ENCODE peak calls at places on chromosomes 6 and 20, in five cellular contexts. One of them, this sample, is unnamed.
A peak's percentile ranks its signal among the peaks of the same experiment; 100 is the strongest.

GRCh38 chr6:143701343-143702234 is 23.8 kb downstream of the PHACTR2 start:
- DNase-seq in K562: no peak
- DNase-seq in GM12878: no peak
- DNase-seq in HepG2: no peak
- DNase-seq in HCT116: no peak
- DNase-seq in this sample: no peak

GRCh38 chr6:169132361-169132895 is 121.2 kb downstream of the THBS2 start:
- DNase-seq in GM12878: no peak
- DNase-seq in K562: no peak
- DNase-seq in HCT116: no peak
- DNase-seq in HepG2: no peak
- DNase-seq in this sample: no peak

GRCh38 chr6:92589970-92590369 is 829.4 kb downstream of the EPHA7 start:
- DNase-seq in HepG2: no peak
- DNase-seq in K562: no peak
- DNase-seq in HCT116: no peak
- DNase-seq in GM12878: no peak
- DNase-seq in this sample: no peak

GRCh38 chr20:58839991-58840747 is 10.5 kb downstream of the GNAS-AS1 start:
- DNase-seq in K562: no peak
- DNase-seq in HepG2: no peak
- DNase-seq in GM12878: no peak
- DNase-seq in HCT116: no peak
- DNase-seq in this sample: peak; percentile 45

GRCh38 chr6:21808045-21808470 is 214.5 kb downstream of the SOX4 start:
- DNase-seq in K562: no peak
- DNase-seq in GM12878: no peak
- DNase-seq in HepG2: no peak
- DNase-seq in HCT116: no peak
- DNase-seq in this sample: no peak

GRCh38 chr6:160861824-160862223 is 129.7 kb upstream of the MAP3K4 start:
- DNase-seq in GM12878: no peak
- DNase-seq in HepG2: no peak
- DNase-seq in HCT116: no peak
- DNase-seq in K562: no peak
- DNase-seq in this sample: no peak

GRCh38 chr20:11430652-11431051 is 487.0 kb upstream of the BTBD3 start:
- DNase-seq in HCT116: no peak
- DNase-seq in K562: no peak
- DNase-seq in HepG2: no peak
- DNase-seq in GM12878: no peak
- DNase-seq in this sample: no peak

GRCh38 chr6:41655706-41656668 is 17.7 kb downstream of the MDFI start:
- DNase-seq in GM12878: no peak
- DNase-seq in HCT116: no peak
- DNase-seq in HepG2: no peak
- DNase-seq in K562: no peak
- DNase-seq in this sample: no peak

GRCh38 chr20:43749734-43750294 is 23.0 kb upstream of the GTSF1L start:
- DNase-seq in HepG2: peak; percentile 48
- DNase-seq in HCT116: peak; percentile 29
- DNase-seq in K562: peak; percentile 85
- DNase-seq in GM12878: peak; percentile 13
- DNase-seq in this sample: peak; percentile 75

GRCh38 chr20:64041781-64042771 is 6.1 kb downstream of the C20orf204 start:
- DNase-seq in HCT116: no peak
- DNase-seq in HepG2: no peak
- DNase-seq in K562: peak; percentile 58
- DNase-seq in GM12878: no peak
- DNase-seq in this sample: no peak

GRCh38 chr20:37042986-37043972 is 52.5 kb downstream of the RBL1 start:
- DNase-seq in HepG2: no peak
- DNase-seq in GM12878: peak; percentile 70
- DNase-seq in HCT116: no peak
- DNase-seq in K562: no peak
- DNase-seq in this sample: no peak

GRCh38 chr6:18551228-18551627 is 164.1 kb downstream of the RNF144B start:
- DNase-seq in GM12878: no peak
- DNase-seq in K562: no peak
- DNase-seq in HCT116: no peak
- DNase-seq in HepG2: no peak
- DNase-seq in this sample: no peak

GRCh38 chr6:24640166-24640565 is 5.8 kb downstream of the KIAA0319 start:
- DNase-seq in K562: no peak
- DNase-seq in HepG2: no peak
- DNase-seq in HCT116: no peak
- DNase-seq in GM12878: no peak
- DNase-seq in this sample: no peak

GRCh38 chr6:56889492-56889891 is 65.4 kb upstream of the BEND6 start:
- DNase-seq in HepG2: no peak
- DNase-seq in HCT116: no peak
- DNase-seq in K562: no peak
- DNase-seq in GM12878: no peak
- DNase-seq in this sample: no peak

GRCh38 chr6:100614386-100614785 is 149.7 kb upstream of the SIM1 start:
- DNase-seq in HepG2: no peak
- DNase-seq in K562: no peak
- DNase-seq in HCT116: no peak
- DNase-seq in GM12878: no peak
- DNase-seq in this sample: no peak

GRCh38 chr20:50883856-50884255 is 47.4 kb downstream of the ADNP start:
- DNase-seq in HepG2: no peak
- DNase-seq in GM12878: no peak
- DNase-seq in HCT116: no peak
- DNase-seq in K562: no peak
- DNase-seq in this sample: no peak

GRCh38 chr6:112038268-112038667 is 15.6 kb upstream of the CCN6 start:
- DNase-seq in HCT116: no peak
- DNase-seq in HepG2: no peak
- DNase-seq in K562: no peak
- DNase-seq in GM12878: no peak
- DNase-seq in this sample: no peak

GRCh38 chr6:132401120-132401940 is at the start of gene MOXD1:
- DNase-seq in K562: peak; percentile 15
- DNase-seq in HepG2: no peak
- DNase-seq in GM12878: no peak
- DNase-seq in HCT116: no peak
- DNase-seq in this sample: no peak

GRCh38 chr6:39800388-39801032 is 8.3 kb downstream of the DAAM2 start:
- DNase-seq in HCT116: no peak
- DNase-seq in GM12878: no peak
- DNase-seq in HepG2: no peak
- DNase-seq in K562: no peak
- DNase-seq in this sample: no peak

GRCh38 chr6:163098827-163099469 is 315.6 kb upstream of the QKI start:
- DNase-seq in HepG2: no peak
- DNase-seq in K562: no peak
- DNase-seq in HCT116: no peak
- DNase-seq in GM12878: no peak
- DNase-seq in this sample: no peak

GRCh38 chr6:169859978-169860703 is 108.7 kb downstream of the ERMARD start:
- DNase-seq in GM12878: no peak
- DNase-seq in K562: no peak
- DNase-seq in HepG2: no peak
- DNase-seq in HCT116: no peak
- DNase-seq in this sample: no peak

GRCh38 chr6:165729307-165729936 is 66.4 kb upstream of the PDE10A start:
- DNase-seq in K562: peak; percentile 85
- DNase-seq in GM12878: no peak
- DNase-seq in HCT116: peak; percentile 6
- DNase-seq in HepG2: peak; percentile 13
- DNase-seq in this sample: peak; percentile 39

GRCh38 chr6:137724018-137724403 is 143.0 kb upstream of the TNFAIP3 start:
- DNase-seq in HepG2: peak; percentile 87
- DNase-seq in K562: no peak
- DNase-seq in HCT116: no peak
- DNase-seq in GM12878: no peak
- DNase-seq in this sample: no peak

GRCh38 chr6:127967708-127968107 is 66.8 kb upstream of the THEMIS start:
- DNase-seq in HCT116: no peak
- DNase-seq in GM12878: no peak
- DNase-seq in K562: no peak
- DNase-seq in HepG2: no peak
- DNase-seq in this sample: no peak

GRCh38 chr6:156988276-156989158 is 211.3 kb downstream of the ARID1B start:
- DNase-seq in K562: peak; percentile 49
- DNase-seq in GM12878: peak; percentile 57
- DNase-seq in HepG2: peak; percentile 39
- DNase-seq in HCT116: no peak
- DNase-seq in this sample: no peak

GRCh38 chr6:147820520-147820919 is 312.0 kb downstream of the SAMD5 start:
- DNase-seq in GM12878: no peak
- DNase-seq in HepG2: peak; percentile 80
- DNase-seq in HCT116: no peak
- DNase-seq in K562: no peak
- DNase-seq in this sample: no peak

GRCh38 chr20:18001131-18001921 is 32.5 kb downstream of the MGME1 start:
- DNase-seq in GM12878: no peak
- DNase-seq in HepG2: peak; percentile 90
- DNase-seq in HCT116: no peak
- DNase-seq in K562: no peak
- DNase-seq in this sample: peak; percentile 50

GRCh38 chr6:90072961-90073464 is 178.7 kb downstream of the GJA10 start:
- DNase-seq in GM12878: no peak
- DNase-seq in HepG2: no peak
- DNase-seq in K562: no peak
- DNase-seq in HCT116: no peak
- DNase-seq in this sample: no peak

GRCh38 chr6:159020011-159020410 is 20.0 kb upstream of the RSPH3 start:
- DNase-seq in GM12878: no peak
- DNase-seq in K562: no peak
- DNase-seq in HCT116: no peak
- DNase-seq in HepG2: no peak
- DNase-seq in this sample: no peak

GRCh38 chr20:1367479-1367878 is 25.4 kb downstream of the FKBP1A start:
- DNase-seq in HepG2: no peak
- DNase-seq in GM12878: no peak
- DNase-seq in HCT116: no peak
- DNase-seq in K562: no peak
- DNase-seq in this sample: no peak

GRCh38 chr20:50688256-50688655 is 3.1 kb downstream of the RIPOR3 start:
- DNase-seq in K562: no peak
- DNase-seq in HepG2: no peak
- DNase-seq in GM12878: no peak
- DNase-seq in HCT116: no peak
- DNase-seq in this sample: no peak

GRCh38 chr6:74585779-74586178 is 620.1 kb downstream of the COL12A1 start:
- DNase-seq in GM12878: no peak
- DNase-seq in K562: no peak
- DNase-seq in HCT116: no peak
- DNase-seq in HepG2: no peak
- DNase-seq in this sample: no peak
- TF ChIP-seq JUND in GM12878: no peak
- TF ChIP-seq JUND in K562: no peak
- TF ChIP-seq JUND in HCT116: no peak
- TF ChIP-seq JUND in HepG2: no peak
- TF ChIP-seq JUND in this sample: no peak

GRCh38 chr20:60202046-60202445 is 243.8 kb downstream of the CDH26 start:
- DNase-seq in HepG2: no peak
- DNase-seq in K562: no peak
- DNase-seq in GM12878: no peak
- DNase-seq in HCT116: no peak
- DNase-seq in this sample: no peak
- TF ChIP-seq JUND in HepG2: no peak
- TF ChIP-seq JUND in K562: no peak
- TF ChIP-seq JUND in GM12878: no peak
- TF ChIP-seq JUND in HCT116: no peak
- TF ChIP-seq JUND in this sample: no peak

GRCh38 chr6:116954938-116955337 is 77.9 kb downstream of the RFX6 start:
- DNase-seq in HepG2: peak; percentile 85
- DNase-seq in K562: no peak
- DNase-seq in HCT116: no peak
- DNase-seq in GM12878: no peak
- DNase-seq in this sample: no peak
- TF ChIP-seq JUND in HepG2: no peak
- TF ChIP-seq JUND in K562: no peak
- TF ChIP-seq JUND in HCT116: no peak
- TF ChIP-seq JUND in GM12878: no peak
- TF ChIP-seq JUND in this sample: no peak

GRCh38 chr6:15689586-15690450 is 27.0 kb upstream of the DTNBP1 start:
- DNase-seq in HepG2: no peak
- DNase-seq in GM12878: no peak
- DNase-seq in HCT116: no peak
- DNase-seq in K562: no peak
- DNase-seq in this sample: no peak
- TF ChIP-seq JUND in HepG2: no peak
- TF ChIP-seq JUND in GM12878: no peak
- TF ChIP-seq JUND in HCT116: no peak
- TF ChIP-seq JUND in K562: no peak
- TF ChIP-seq JUND in this sample: no peak

GRCh38 chr20:54431545-54431944 is 43.8 kb upstream of the DOK5 start:
- DNase-seq in GM12878: no peak
- DNase-seq in HepG2: no peak
- DNase-seq in K562: no peak
- DNase-seq in HCT116: no peak
- DNase-seq in this sample: no peak
- TF ChIP-seq JUND in GM12878: no peak
- TF ChIP-seq JUND in HepG2: no peak
- TF ChIP-seq JUND in K562: no peak
- TF ChIP-seq JUND in HCT116: no peak
- TF ChIP-seq JUND in this sample: no peak

GRCh38 chr6:35259946-35260626 is 551 bp downstream of the ZNF76 start:
- DNase-seq in K562: peak; percentile 97
- DNase-seq in HCT116: peak; percentile 42
- DNase-seq in GM12878: peak; percentile 55
- DNase-seq in HepG2: peak; percentile 79
- DNase-seq in this sample: peak; percentile 49
- TF ChIP-seq JUND in K562: peak; percentile 62
- TF ChIP-seq JUND in HCT116: no peak
- TF ChIP-seq JUND in GM12878: no peak
- TF ChIP-seq JUND in HepG2: no peak
- TF ChIP-seq JUND in this sample: no peak

This sample was measured in T47D.